ENCODE peak calls at places on chromosomes 3 and 15, in seven cellular contexts. L is T-helper 2 cell; A is CD8-positive, alpha-beta memory T cell; D is stimulated activated CD4-positive, alpha-beta T cell treated with anti-CD3 and anti-CD28 coated beads, Interleukin-2, amount 100 ng/mL, for 24 hours; W is mammary epithelial cell; E is retina; F is ACHN. B is an unnamed sample.

GRCh38 chr15:89462198-89462912 is 34.0 kb downstream of the RHCG start:
- DNase-seq in L (no peak), A (no peak), D (no peak), W (no peak), E (no peak), F (peak; percentile 87), B (peak; percentile 88)

GRCh38 chr3:67531149-67532101 is 123.0 kb downstream of the SUCLG2 start:
- DNase-seq in L (no peak), A (no peak), D (no peak), W (no peak), E (peak; percentile 40), F (no peak), B (no peak)

GRCh38 chr3:31105438-31106077 is 211.1 kb upstream of the GADL1 start:
- DNase-seq in L (no peak), A (no peak), D (peak; percentile 28), W (peak; percentile 97), E (no peak), F (peak; percentile 38), B (no peak)

GRCh38 chr3:18740631-18741583 is 315.8 kb upstream of the SATB1 start:
- DNase-seq in L (peak; percentile 74), A (peak; percentile 71), D (peak; percentile 65), W (no peak), E (no peak), F (no peak), B (no peak)

GRCh38 chr15:45205192-45205591 is 17.4 kb upstream of the SHF start:
- DNase-seq in L (peak; percentile 39), A (peak; percentile 64), D (peak; percentile 65), W (peak; percentile 57), E (peak; percentile 50), F (peak; percentile 67), B (peak; percentile 63)

GRCh38 chr15:64749999-64750657 is 25.3 kb downstream of the RBPMS2 start:
- DNase-seq in L (no peak), A (no peak), D (no peak), W (no peak), E (peak; percentile 48), F (peak; percentile 3), B (no peak)

GRCh38 chr3:184299488-184300376 is 691 bp downstream of the PSMD2 start:
- DNase-seq in L (no peak), A (no peak), D (no peak), W (peak; percentile 44), E (no peak), F (peak; percentile 36), B (no peak)

GRCh38 chr3:77259701-77260100 is 219.8 kb downstream of the ROBO2 start:
- DNase-seq in L (no peak), A (no peak), D (no peak), W (no peak), E (no peak), F (no peak), B (no peak)

GRCh38 chr3:89032331-89033063 is 74.9 kb upstream of the EPHA3 start:
- DNase-seq in L (no peak), A (no peak), D (no peak), W (peak; percentile 31), E (no peak), F (no peak), B (no peak)

GRCh38 chr15:57662091-57662744 is 44.3 kb upstream of the POLR2M start:
- DNase-seq in L (no peak), A (no peak), D (no peak), W (no peak), E (no peak), F (no peak), B (no peak)

GRCh38 chr15:70023769-70024491 is 73.8 kb downstream of the TLE3 start:
- DNase-seq in L (no peak), A (peak; percentile 43), D (no peak), W (peak; percentile 65), E (no peak), F (no peak), B (peak; percentile 14)

B was measured in putamen.